ENCODE peak calls at places on chromosome 4, in five cellular contexts. Q is breast epithelium; S is activated CD4-positive, alpha-beta T cell treated with anti-CD3 and anti-CD28 coated beads, Interleukin-2, amount 50 U/mL, for 48 hours; C is DMS79; F is EL. D is an unnamed sample.

GRCh38 chr4:38565271-38566199 is 98.5 kb upstream of the KLF3 start:
- DNase-seq in Q (peak; percentile 43), S (no peak), C (peak; percentile 47), F (peak; percentile 52), D (peak; percentile 50)

GRCh38 chr4:173057442-173057841 is 111.2 kb upstream of the GALNT7 start:
- DNase-seq in Q (no peak), S (no peak), C (no peak), F (no peak), D (no peak)

GRCh38 chr4:53987761-53988171 is 76.6 kb downstream of the CHIC2 start:
- DNase-seq in Q (no peak), S (no peak), C (no peak), F (peak; percentile 64), D (no peak)

GRCh38 chr4:110854021-110854678 is 231.3 kb upstream of the PITX2 start:
- DNase-seq in Q (peak; percentile 54), S (no peak), C (no peak), F (peak; percentile 94), D (no peak)

GRCh38 chr4:169054879-169055278 is 44.8 kb upstream of the CBR4 start:
- DNase-seq in Q (no peak), S (no peak), C (no peak), F (no peak), D (no peak)

GRCh38 chr4:47774078-47774477 is 63.8 kb downstream of the CORIN start:
- DNase-seq in Q (no peak), S (no peak), C (no peak), F (no peak), D (no peak)

GRCh38 chr4:35252866-35253265 is 991.4 kb downstream of the ARAP2 start:
- DNase-seq in Q (no peak), S (no peak), C (no peak), F (no peak), D (no peak)

GRCh38 chr4:25484243-25484721 is 107.2 kb downstream of the ANAPC4 start:
- DNase-seq in Q (no peak), S (no peak), C (peak; percentile 52), F (peak; percentile 23), D (no peak)

GRCh38 chr4:178296669-178297068 is 854.4 kb upstream of the AGA start:
- DNase-seq in Q (no peak), S (no peak), C (no peak), F (no peak), D (no peak)

GRCh38 chr4:48370260-48371134 is 29.2 kb downstream of the SLAIN2 start:
- DNase-seq in Q (no peak), S (no peak), C (no peak), F (no peak), D (no peak)

GRCh38 chr4:91734682-91735081 is 569.1 kb upstream of the GRID2 start:
- DNase-seq in Q (no peak), S (no peak), C (no peak), F (no peak), D (no peak)

GRCh38 chr4:98778206-98778605 is 119.8 kb upstream of the TSPAN5 start:
- DNase-seq in Q (no peak), S (no peak), C (no peak), F (peak; percentile 59), D (no peak)

GRCh38 chr4:186845137-186845842 is 121.6 kb upstream of the FAT1 start:
- DNase-seq in Q (no peak), S (no peak), C (no peak), F (peak; percentile 88), D (no peak)

GRCh38 chr4:27123050-27123768 is 262.6 kb downstream of the STIM2 start:
- DNase-seq in Q (no peak), S (no peak), C (no peak), F (peak; percentile 29), D (no peak)

GRCh38 chr4:116005806-116006088 is 892.3 kb upstream of the NDST4 start:
- DNase-seq in Q (no peak), S (no peak), C (no peak), F (no peak), D (no peak)

GRCh38 chr4:110869862-110870577 is 247.1 kb upstream of the PITX2 start:
- DNase-seq in Q (no peak), S (no peak), C (no peak), F (peak; percentile 31), D (no peak)

GRCh38 chr4:184693056-184693455 is 40.8 kb downstream of the CENPU start:
- DNase-seq in Q (no peak), S (no peak), C (no peak), F (no peak), D (no peak)

GRCh38 chr4:154222875-154223274 is 268.7 kb downstream of the DCHS2 start:
- DNase-seq in Q (no peak), S (no peak), C (no peak), F (no peak), D (no peak)

GRCh38 chr4:147596377-147596776 is 20.8 kb upstream of the TMEM184C start:
- DNase-seq in Q (no peak), S (no peak), C (no peak), F (no peak), D (no peak)

GRCh38 chr4:38489924-38490639 is 173.9 kb upstream of the KLF3 start:
- DNase-seq in Q (peak; percentile 45), S (peak; percentile 27), C (no peak), F (no peak), D (no peak)

GRCh38 chr4:41428941-41429669 is 108.9 kb upstream of the LIMCH1 start:
- DNase-seq in Q (no peak), S (no peak), C (peak; percentile 71), F (no peak), D (no peak)

GRCh38 chr4:82721819-82722423 is 76.7 kb downstream of the SCD5 start:
- DNase-seq in Q (no peak), S (peak; percentile 29), C (no peak), F (peak; percentile 36), D (peak; percentile 20)

GRCh38 chr4:57369446-57369845 is 259.3 kb upstream of the IGFBP7 start:
- DNase-seq in Q (no peak), S (no peak), C (no peak), F (no peak), D (no peak)

GRCh38 chr4:20394471-20394870 is 142.8 kb downstream of the SLIT2 start:
- DNase-seq in Q (no peak), S (no peak), C (no peak), F (no peak), D (no peak)

GRCh38 chr4:7811536-7812190 is 128.0 kb downstream of the AFAP1 start:
- DNase-seq in Q (no peak), S (no peak), C (no peak), F (no peak), D (no peak)

GRCh38 chr4:73447701-73448100 is 11.7 kb downstream of the AFP start:
- DNase-seq in Q (no peak), S (no peak), C (no peak), F (peak; percentile 50), D (no peak)

GRCh38 chr4:35939746-35940145 is 304.6 kb downstream of the ARAP2 start:
- DNase-seq in Q (no peak), S (no peak), C (no peak), F (no peak), D (no peak)

GRCh38 chr4:137430171-137430570 is 102.1 kb downstream of the PCDH18 start:
- DNase-seq in Q (no peak), S (no peak), C (no peak), F (no peak), D (no peak)

GRCh38 chr4:88119951-88120350 is 38.5 kb downstream of the ABCG2 start:
- DNase-seq in Q (no peak), S (no peak), C (no peak), F (no peak), D (no peak)

GRCh38 chr4:133151301-133151680 is 2.2 kb downstream of the PCDH10 start:
- DNase-seq in Q (no peak), S (no peak), C (no peak), F (peak; percentile 18), D (peak; percentile 14)

GRCh38 chr4:61541474-61541873 is 341.3 kb downstream of the ADGRL3 start:
- DNase-seq in Q (no peak), S (no peak), C (no peak), F (no peak), D (peak; percentile 12)

GRCh38 chr4:24736066-24736465 is 59.3 kb upstream of the SOD3 start:
- DNase-seq in Q (no peak), S (no peak), C (no peak), F (peak; percentile 14), D (no peak)